ENCODE peak calls at places on chromosomes 11 and 22, in eight cellular contexts. M is stimulated activated CD4-positive, alpha-beta T cell treated with anti-CD3 and anti-CD28 coated beads, Interleukin-12 subunit alpha, Interleukin-12 subunit beta, amount 100 ng/mL, for 48 hours; T is GM20000; C is amygdala; Z is neural crest cell; H is Daoy; F is GM12891; V is ELR. J is an unnamed sample.

GRCh38 chr22:39209756-39210155 is 35.0 kb downstream of the PDGFB start:
- DNase-seq in F (no peak), V (no peak), Z (no peak), C (no peak), M (no peak), H (no peak), T (no peak), J (no peak)

GRCh38 chr22:17476838-17477237 is 86.5 kb upstream of the SLC25A18 start:
- DNase-seq in F (no peak), T (no peak), Z (no peak), C (no peak), M (no peak), H (no peak), V (no peak), J (no peak)

GRCh38 chr22:29914165-29914564 is 31.2 kb downstream of the MTMR3 start:
- DNase-seq in C (no peak), H (peak; percentile 52), M (no peak), Z (no peak), V (peak; percentile 93), T (no peak), F (no peak), J (no peak)

GRCh38 chr11:106309070-106309684 is 231.7 kb downstream of the AASDHPPT start:
- DNase-seq in C (no peak), Z (no peak), H (no peak), M (no peak), V (no peak), F (no peak), T (no peak), J (no peak)

GRCh38 chr11:18720811-18721575 is 5.0 kb downstream of the IGSF22 start:
- DNase-seq in M (peak; percentile 44), F (no peak), H (peak; percentile 91), Z (peak; percentile 79), C (peak; percentile 54), V (peak; percentile 88), T (peak; percentile 70), J (peak; percentile 78)

GRCh38 chr22:30277547-30278344 is 11.1 kb upstream of the OSM start:
- DNase-seq in Z (no peak), V (peak; percentile 69), T (no peak), F (no peak), M (no peak), H (peak; percentile 81), C (peak; percentile 23), J (peak; percentile 66)

GRCh38 chr11:72430743-72431570 is 3.4 kb downstream of the CLPB start:
- DNase-seq in F (peak; percentile 49), C (peak; percentile 32), Z (peak; percentile 16), H (peak; percentile 43), V (peak; percentile 71), T (peak; percentile 67), M (no peak), J (peak; percentile 16)

GRCh38 chr22:46567471-46567870 is 30.1 kb upstream of the CELSR1 start:
- DNase-seq in F (no peak), Z (no peak), H (no peak), T (no peak), V (no peak), C (no peak), M (no peak), J (no peak)

GRCh38 chr22:35375031-35375430 is 5.9 kb upstream of the HMOX1 start:
- DNase-seq in T (no peak), F (no peak), M (no peak), C (no peak), V (peak; percentile 57), H (peak; percentile 78), Z (no peak), J (no peak)

GRCh38 chr22:35838849-35839646 is 121.4 kb downstream of the APOL5 start:
- DNase-seq in V (peak; percentile 82), M (no peak), F (no peak), C (no peak), H (peak; percentile 62), T (no peak), Z (peak; percentile 14), J (no peak)

GRCh38 chr11:117281159-117281558 is 10.0 kb upstream of the BACE1-AS start:
- DNase-seq in C (no peak), V (peak; percentile 96), T (no peak), H (peak; percentile 89), Z (no peak), M (no peak), F (no peak), J (no peak)

GRCh38 chr22:45210174-45210573 is 30.5 kb downstream of the KIAA0930 start:
- DNase-seq in V (no peak), C (no peak), M (no peak), T (no peak), F (no peak), H (no peak), Z (no peak), J (no peak)

GRCh38 chr11:117410861-117411725 is 83.4 kb downstream of the CEP164 start:
- DNase-seq in M (no peak), Z (no peak), T (no peak), F (no peak), H (no peak), C (no peak), V (no peak), J (no peak)

GRCh38 chr11:35714882-35715612 is 52.5 kb downstream of the TRIM44 start:
- DNase-seq in M (peak; percentile 12), T (peak; percentile 45), F (no peak), C (no peak), Z (no peak), H (no peak), V (peak; percentile 60), J (no peak)

GRCh38 chr11:23079382-23079813 is 219.1 kb upstream of the CCDC179 start:
- DNase-seq in F (no peak), C (no peak), T (peak; percentile 7), H (no peak), Z (no peak), V (peak; percentile 64), M (no peak), J (no peak)

GRCh38 chr11:109026891-109027489 is 362.1 kb downstream of the DDX10 start:
- DNase-seq in V (peak; percentile 52), C (no peak), T (no peak), Z (no peak), H (no peak), F (no peak), M (no peak), J (no peak)

GRCh38 chr11:24623121-24623520 is 126.3 kb downstream of the LUZP2 start:
- DNase-seq in Z (no peak), V (peak; percentile 13), T (no peak), C (no peak), M (no peak), H (no peak), F (no peak), J (no peak)

GRCh38 chr11:59011672-59012071 is 72.4 kb downstream of the GLYATL1 start:
- DNase-seq in H (no peak), T (no peak), V (no peak), C (no peak), F (no peak), M (no peak), Z (no peak), J (no peak)

GRCh38 chr22:50597097-50597496 is 3.5 kb upstream of the MAPK8IP2 start:
- DNase-seq in C (no peak), H (no peak), T (no peak), M (no peak), Z (no peak), V (no peak), F (no peak), J (no peak)

J was measured in hypothalamus.